ENCODE peak calls at places on chromosomes 13 and 19, in four cellular contexts. One of them, this sample, is unnamed.
A peak's percentile ranks its signal among the peaks of the same experiment; 100 is the strongest.

GRCh38 chr13:65090191-65090590 is 2139.9 kb downstream of the PCDH9 start:
- DNase-seq in thoracic aorta: no peak
- DNase-seq in HCT116: no peak
- DNase-seq in GM23338: no peak
- DNase-seq in this sample: no peak

GRCh38 chr13:26310003-26310402 is 56.1 kb downstream of the CDK8 start:
- DNase-seq in GM23338: no peak
- DNase-seq in thoracic aorta: no peak
- DNase-seq in HCT116: no peak
- DNase-seq in this sample: no peak

GRCh38 chr13:113663934-113664333 is 3.1 kb upstream of the GRK1 start:
- DNase-seq in thoracic aorta: no peak
- DNase-seq in HCT116: no peak
- DNase-seq in GM23338: no peak
- DNase-seq in this sample: no peak

GRCh38 chr13:30898721-30899188 is 7.3 kb upstream of the MEDAG start:
- DNase-seq in GM23338: no peak
- DNase-seq in thoracic aorta: peak; percentile 48
- DNase-seq in HCT116: no peak
- DNase-seq in this sample: no peak

GRCh38 chr19:46840157-46840942 is 10.3 kb downstream of the AP2S1 start:
- DNase-seq in HCT116: no peak
- DNase-seq in thoracic aorta: no peak
- DNase-seq in GM23338: peak; percentile 90
- DNase-seq in this sample: peak; percentile 68

GRCh38 chr13:78981913-78982312 is 323.0 kb upstream of the OBI1 start:
- DNase-seq in GM23338: no peak
- DNase-seq in HCT116: no peak
- DNase-seq in thoracic aorta: no peak
- DNase-seq in this sample: no peak

GRCh38 chr13:43787998-43788397 is 1.2 kb upstream of the ENOX1 start:
- DNase-seq in HCT116: peak; percentile 18
- DNase-seq in GM23338: peak; percentile 63
- DNase-seq in thoracic aorta: no peak
- DNase-seq in this sample: no peak

GRCh38 chr13:23609414-23610186 is 39.4 kb downstream of the TNFRSF19 start:
- DNase-seq in thoracic aorta: no peak
- DNase-seq in GM23338: no peak
- DNase-seq in HCT116: no peak
- DNase-seq in this sample: no peak

GRCh38 chr19:16368385-16369305 is 44.0 kb downstream of the KLF2 start:
- DNase-seq in thoracic aorta: no peak
- DNase-seq in GM23338: no peak
- DNase-seq in HCT116: no peak
- DNase-seq in this sample: no peak

GRCh38 chr19:10335149-10336053 is 2.1 kb upstream of the RAVER1 start:
- DNase-seq in GM23338: peak; percentile 52
- DNase-seq in thoracic aorta: no peak
- DNase-seq in HCT116: no peak
- DNase-seq in this sample: no peak

GRCh38 chr13:50484472-50485113 is 358.9 kb downstream of the DLEU7 start:
- DNase-seq in HCT116: no peak
- DNase-seq in GM23338: no peak
- DNase-seq in thoracic aorta: no peak
- DNase-seq in this sample: no peak

GRCh38 chr19:5172859-5173577 is 167.6 kb downstream of the PTPRS start:
- DNase-seq in HCT116: peak; percentile 94
- DNase-seq in GM23338: no peak
- DNase-seq in thoracic aorta: peak; percentile 32
- DNase-seq in this sample: no peak

GRCh38 chr19:5617080-5617479 is 5.5 kb downstream of the SAFB2 start:
- DNase-seq in thoracic aorta: no peak
- DNase-seq in GM23338: no peak
- DNase-seq in HCT116: no peak
- DNase-seq in this sample: no peak

GRCh38 chr19:55460670-55461258 is 678 bp downstream of the ISOC2 start:
- DNase-seq in HCT116: no peak
- DNase-seq in GM23338: peak; percentile 97
- DNase-seq in thoracic aorta: peak; percentile 42
- DNase-seq in this sample: no peak

GRCh38 chr19:39923862-39924261 is 10.6 kb downstream of the FCGBP start:
- DNase-seq in thoracic aorta: no peak
- DNase-seq in GM23338: no peak
- DNase-seq in HCT116: no peak
- DNase-seq in this sample: no peak

GRCh38 chr19:10543420-10544241 is at the start of gene ATG4D:
- DNase-seq in thoracic aorta: no peak
- DNase-seq in GM23338: peak; percentile 93
- DNase-seq in HCT116: peak; percentile 56
- DNase-seq in this sample: peak; percentile 82

GRCh38 chr13:33109801-33110200 is 93.6 kb downstream of the KL start:
- DNase-seq in GM23338: peak; percentile 64
- DNase-seq in HCT116: no peak
- DNase-seq in thoracic aorta: no peak
- DNase-seq in this sample: no peak

GRCh38 chr19:51258761-51259160 is 7.9 kb downstream of the SIGLECL1 start:
- DNase-seq in HCT116: no peak
- DNase-seq in thoracic aorta: no peak
- DNase-seq in GM23338: peak; percentile 8
- DNase-seq in this sample: no peak

GRCh38 chr13:75399168-75399878 is 82.6 kb downstream of the TBC1D4 start:
- DNase-seq in thoracic aorta: no peak
- DNase-seq in GM23338: no peak
- DNase-seq in HCT116: no peak
- DNase-seq in this sample: no peak

GRCh38 chr13:107157272-107157671 is 589.3 kb upstream of the ARGLU1 start:
- DNase-seq in thoracic aorta: no peak
- DNase-seq in GM23338: no peak
- DNase-seq in HCT116: no peak
- DNase-seq in this sample: no peak

GRCh38 chr19:5585461-5586299 is 17.9 kb upstream of the TINCR start:
- DNase-seq in GM23338: peak; percentile 88
- DNase-seq in thoracic aorta: no peak
- DNase-seq in HCT116: no peak
- DNase-seq in this sample: no peak

GRCh38 chr13:41017153-41017552 is 2.0 kb downstream of the ELF1 start:
- DNase-seq in GM23338: no peak
- DNase-seq in HCT116: no peak
- DNase-seq in thoracic aorta: no peak
- DNase-seq in this sample: no peak

GRCh38 chr13:45441633-45442032 is 23.1 kb upstream of the COG3 start:
- DNase-seq in thoracic aorta: no peak
- DNase-seq in GM23338: no peak
- DNase-seq in HCT116: no peak
- DNase-seq in this sample: no peak
- TF ChIP-seq CTCF in thoracic aorta: no peak
- TF ChIP-seq CTCF in GM23338: no peak
- TF ChIP-seq CTCF in HCT116: peak; percentile 24
- TF ChIP-seq CTCF in this sample: no peak

GRCh38 chr19:919157-920050 is 2.3 kb downstream of the KISS1R start:
- DNase-seq in GM23338: peak; percentile 75
- DNase-seq in thoracic aorta: no peak
- DNase-seq in HCT116: no peak
- DNase-seq in this sample: no peak

GRCh38 chr19:917323-918151 is at the start of gene KISS1R:
- DNase-seq in thoracic aorta: no peak
- DNase-seq in GM23338: peak; percentile 93
- DNase-seq in HCT116: no peak
- DNase-seq in this sample: no peak

GRCh38 chr19:918152-918437 is 962 bp downstream of the KISS1R start:
- DNase-seq in HCT116: no peak
- DNase-seq in GM23338: no peak
- DNase-seq in thoracic aorta: no peak
- DNase-seq in this sample: no peak

GRCh38 chr19:918481-919156 is 1.5 kb downstream of the KISS1R start:
- DNase-seq in thoracic aorta: no peak
- DNase-seq in GM23338: peak; percentile 74
- DNase-seq in HCT116: no peak
- DNase-seq in this sample: no peak

GRCh38 chr19:920051-920857 is 3.1 kb downstream of the KISS1R start:
- DNase-seq in thoracic aorta: no peak
- DNase-seq in HCT116: no peak
- DNase-seq in GM23338: peak; percentile 65
- DNase-seq in this sample: no peak
- TF ChIP-seq CTCF in thoracic aorta: no peak
- TF ChIP-seq CTCF in HCT116: no peak
- TF ChIP-seq CTCF in GM23338: no peak
- TF ChIP-seq CTCF in this sample: no peak

GRCh38 chr13:27868639-27869435 is 51.0 kb upstream of the PDX1 start:
- DNase-seq in thoracic aorta: no peak
- DNase-seq in HCT116: peak; percentile 7
- DNase-seq in GM23338: peak; percentile 56
- DNase-seq in this sample: no peak

DNA sequence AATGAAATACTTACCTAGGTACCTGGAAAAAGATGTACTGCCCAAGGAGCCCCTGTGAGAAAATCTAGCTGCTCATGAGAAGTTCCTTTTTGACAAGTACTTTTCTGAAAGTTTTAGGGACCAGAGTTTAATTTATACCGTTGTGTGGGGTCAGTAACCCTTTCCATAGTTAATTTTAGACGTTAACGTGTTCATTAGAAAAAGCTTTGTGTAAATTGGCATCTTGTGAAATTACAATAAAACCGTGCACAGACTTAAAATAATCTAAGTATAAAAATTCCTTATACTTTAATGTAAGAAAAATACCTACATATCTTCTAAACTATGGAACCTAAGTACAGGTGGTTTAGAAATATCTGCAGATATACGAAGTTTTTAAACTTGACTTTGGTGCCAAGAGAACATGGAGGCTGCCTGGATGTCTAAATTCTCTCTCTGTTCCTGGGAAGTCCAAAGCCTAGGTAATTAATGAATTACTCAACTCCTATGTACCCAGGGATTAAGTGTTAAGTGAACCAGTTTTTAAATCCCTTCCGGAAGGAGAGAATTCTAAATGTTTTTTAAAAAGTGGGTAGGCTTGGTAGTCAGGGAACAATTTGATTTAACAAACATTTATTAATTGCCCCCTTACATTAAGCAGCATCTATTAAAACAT is 50.2 kb upstream of the PDX1 start:
- DNase-seq in thoracic aorta: no peak
- DNase-seq in GM23338: no peak
- DNase-seq in HCT116: no peak
- DNase-seq in this sample: no peak
- TF ChIP-seq CTCF in thoracic aorta: no peak
- TF ChIP-seq CTCF in GM23338: no peak
- TF ChIP-seq CTCF in HCT116: no peak
- TF ChIP-seq CTCF in this sample: peak; percentile 16

DNA sequence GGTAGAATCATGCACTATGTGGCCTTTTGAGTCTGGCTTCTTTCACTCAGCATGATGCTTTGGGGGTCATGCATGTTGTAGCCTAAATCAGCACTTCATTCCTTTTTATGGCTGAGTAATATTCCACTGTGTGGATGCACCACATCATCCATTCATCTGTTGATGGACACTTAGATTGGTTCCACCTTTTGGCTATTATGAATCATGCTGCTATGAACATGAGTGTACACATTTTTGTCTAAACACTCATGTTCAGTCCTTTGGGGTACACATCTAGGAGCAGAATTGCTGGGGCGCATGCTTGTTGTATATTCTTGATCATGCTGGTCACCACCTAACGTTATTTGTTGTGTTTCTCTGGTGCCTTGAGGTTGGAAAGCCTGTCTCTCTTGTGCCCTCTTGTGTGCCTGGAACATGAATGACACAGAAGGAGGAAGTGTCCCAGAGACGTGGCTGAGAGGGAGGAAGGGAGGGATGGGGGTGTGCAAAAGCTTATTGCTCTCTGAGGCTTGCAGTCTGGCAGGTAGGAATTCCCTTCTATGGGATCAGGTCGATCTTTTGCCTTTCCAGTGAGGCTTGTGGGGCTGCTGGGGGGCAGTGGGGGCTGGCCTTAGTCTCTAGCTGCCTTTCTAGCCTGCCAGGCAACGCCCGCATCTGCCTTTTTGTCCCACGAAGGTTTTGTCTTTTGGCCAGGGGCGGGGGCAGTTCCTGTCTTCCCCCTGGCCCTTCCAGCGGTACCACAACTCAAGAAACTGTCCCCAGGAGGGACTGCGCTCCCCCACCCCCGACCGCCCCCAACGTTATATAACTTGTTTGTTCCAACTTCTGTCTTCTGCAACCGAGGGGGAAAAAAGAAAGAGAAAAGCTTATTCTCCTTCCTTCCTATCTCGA is 7.6 kb downstream of the KLHL26 start:
- DNase-seq in HCT116: no peak
- DNase-seq in GM23338: no peak
- DNase-seq in thoracic aorta: no peak
- DNase-seq in this sample: no peak
- TF ChIP-seq CTCF in HCT116: peak; percentile 12
- TF ChIP-seq CTCF in GM23338: peak; percentile 40
- TF ChIP-seq CTCF in thoracic aorta: no peak
- TF ChIP-seq CTCF in this sample: no peak

DNA sequence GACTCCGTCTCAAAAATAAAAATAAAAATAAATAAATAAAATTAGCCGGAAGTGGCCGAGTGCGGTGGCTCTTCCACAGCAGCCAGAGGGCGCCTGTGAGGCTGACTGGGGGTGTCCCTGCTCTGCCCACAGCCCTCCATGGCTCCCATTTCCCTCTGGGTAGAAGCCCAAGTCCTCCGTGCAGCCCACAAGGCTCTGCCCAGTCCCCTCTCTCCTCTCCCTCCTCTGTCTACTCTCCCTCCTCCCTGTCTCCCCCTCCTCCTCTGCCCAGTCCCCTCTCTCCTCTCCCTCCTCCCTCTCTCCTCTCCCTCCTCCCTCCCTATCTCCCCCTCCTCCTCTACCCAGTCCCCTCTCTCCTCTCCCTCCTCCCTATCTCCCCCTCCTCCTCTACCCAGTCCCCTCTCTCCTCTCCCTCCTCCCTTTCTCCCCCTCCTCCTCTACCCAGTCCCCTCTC is 20.4 kb downstream of the MISP start:
- DNase-seq in thoracic aorta: no peak
- DNase-seq in GM23338: peak; percentile 62
- DNase-seq in HCT116: peak; percentile 55
- DNase-seq in this sample: no peak
- TF ChIP-seq CTCF in thoracic aorta: no peak
- TF ChIP-seq CTCF in GM23338: peak; percentile 66
- TF ChIP-seq CTCF in HCT116: peak; percentile 44
- TF ChIP-seq CTCF in this sample: peak; percentile 32

DNA sequence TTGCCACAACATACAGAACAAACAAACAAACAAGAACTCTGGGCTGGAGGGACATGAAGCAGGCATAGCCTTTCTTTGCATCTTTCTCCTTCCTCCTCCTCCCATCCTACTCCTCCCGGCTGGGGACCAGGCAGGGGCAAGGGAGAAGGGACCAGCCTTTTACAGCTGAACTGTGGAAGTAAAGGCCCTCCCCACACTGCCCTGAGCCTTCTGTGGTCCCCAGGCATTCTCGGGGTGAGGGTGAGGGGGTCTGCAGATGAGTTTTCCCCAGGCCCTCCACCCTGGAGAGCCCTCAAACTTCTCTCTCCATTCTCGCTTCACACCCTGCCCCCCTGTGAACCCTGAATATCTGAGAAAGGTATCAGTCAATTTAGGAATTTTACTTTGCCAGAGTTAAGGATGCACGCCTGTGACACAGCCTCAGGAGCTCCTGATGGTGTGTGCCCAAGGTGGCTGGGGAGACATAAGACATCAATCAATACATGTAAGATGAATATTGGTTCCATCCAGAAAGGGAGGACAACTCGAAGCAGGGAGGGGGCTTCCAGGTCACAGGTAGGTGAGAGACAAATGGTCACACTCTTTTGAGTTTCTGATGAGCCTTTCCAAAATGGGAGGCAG is 170.9 kb downstream of the COL4A1 start:
- DNase-seq in GM23338: no peak
- DNase-seq in thoracic aorta: no peak
- DNase-seq in HCT116: no peak
- DNase-seq in this sample: no peak
- TF ChIP-seq CTCF in GM23338: no peak
- TF ChIP-seq CTCF in thoracic aorta: no peak
- TF ChIP-seq CTCF in HCT116: no peak
- TF ChIP-seq CTCF in this sample: no peak

This sample was measured in mesothelial cell of epicardium.